ENCODE peak calls at places on chromosomes 7 and 10, in six cellular contexts. One of them, this sample, is unnamed.

GRCh38 chr7:82044497-82045080 is 274.7 kb upstream of the HGF start:
- DNase-seq in astrocyte of the spinal cord: peak; percentile 64
- DNase-seq in astrocyte of the cerebellum: peak; percentile 52
- DNase-seq in SW 1271: peak; percentile 43
- DNase-seq in germinal center: no peak
- DNase-seq in T-helper 9 cell: no peak
- DNase-seq in this sample: no peak

GRCh38 chr7:15515201-15515777 is 46.5 kb downstream of the AGMO start:
- DNase-seq in T-helper 9 cell: no peak
- DNase-seq in astrocyte of the spinal cord: peak; percentile 22
- DNase-seq in germinal center: no peak
- DNase-seq in astrocyte of the cerebellum: no peak
- DNase-seq in SW 1271: no peak
- DNase-seq in this sample: no peak

GRCh38 chr10:83603708-83604107 is 535.6 kb upstream of the GHITM start:
- DNase-seq in T-helper 9 cell: no peak
- DNase-seq in astrocyte of the cerebellum: no peak
- DNase-seq in astrocyte of the spinal cord: peak; percentile 56
- DNase-seq in SW 1271: no peak
- DNase-seq in germinal center: no peak
- DNase-seq in this sample: no peak

GRCh38 chr10:101693701-101694055 is 1.3 kb downstream of the FBXW4 start:
- DNase-seq in germinal center: no peak
- DNase-seq in astrocyte of the spinal cord: peak; percentile 61
- DNase-seq in astrocyte of the cerebellum: peak; percentile 18
- DNase-seq in T-helper 9 cell: no peak
- DNase-seq in SW 1271: peak; percentile 58
- DNase-seq in this sample: no peak

GRCh38 chr10:17009228-17009700 is 120.3 kb downstream of the CUBN start:
- DNase-seq in germinal center: no peak
- DNase-seq in astrocyte of the spinal cord: peak; percentile 62
- DNase-seq in astrocyte of the cerebellum: no peak
- DNase-seq in SW 1271: no peak
- DNase-seq in T-helper 9 cell: no peak
- DNase-seq in this sample: no peak

GRCh38 chr7:112184455-112184854 is 21.7 kb downstream of the DOCK4 start:
- DNase-seq in germinal center: no peak
- DNase-seq in astrocyte of the cerebellum: no peak
- DNase-seq in SW 1271: no peak
- DNase-seq in astrocyte of the spinal cord: no peak
- DNase-seq in T-helper 9 cell: no peak
- DNase-seq in this sample: no peak

GRCh38 chr10:115092555-115093285 is 445 bp upstream of the ATRNL1 start:
- DNase-seq in germinal center: peak; percentile 59
- DNase-seq in T-helper 9 cell: no peak
- DNase-seq in astrocyte of the cerebellum: peak; percentile 15
- DNase-seq in astrocyte of the spinal cord: peak; percentile 62
- DNase-seq in SW 1271: peak; percentile 12
- DNase-seq in this sample: no peak

GRCh38 chr10:24793648-24794379 is 70.1 kb upstream of the ARHGAP21 start:
- DNase-seq in astrocyte of the spinal cord: peak; percentile 15
- DNase-seq in astrocyte of the cerebellum: no peak
- DNase-seq in T-helper 9 cell: no peak
- DNase-seq in germinal center: no peak
- DNase-seq in SW 1271: no peak
- DNase-seq in this sample: no peak

GRCh38 chr7:36088553-36088952 is 64.5 kb upstream of the EEPD1 start:
- DNase-seq in T-helper 9 cell: no peak
- DNase-seq in astrocyte of the cerebellum: no peak
- DNase-seq in SW 1271: no peak
- DNase-seq in germinal center: no peak
- DNase-seq in astrocyte of the spinal cord: no peak
- DNase-seq in this sample: no peak

GRCh38 chr10:11854301-11854700 is 31.1 kb downstream of the PROSER2 start:
- DNase-seq in germinal center: no peak
- DNase-seq in T-helper 9 cell: no peak
- DNase-seq in SW 1271: no peak
- DNase-seq in astrocyte of the spinal cord: no peak
- DNase-seq in astrocyte of the cerebellum: no peak
- DNase-seq in this sample: no peak

GRCh38 chr10:58734116-58734515 is 221.4 kb downstream of the BICC1 start:
- DNase-seq in astrocyte of the cerebellum: peak; percentile 43
- DNase-seq in T-helper 9 cell: no peak
- DNase-seq in SW 1271: no peak
- DNase-seq in germinal center: no peak
- DNase-seq in astrocyte of the spinal cord: no peak
- DNase-seq in this sample: peak; percentile 11

GRCh38 chr10:8225232-8225631 is 170.7 kb downstream of the GATA3 start:
- DNase-seq in T-helper 9 cell: no peak
- DNase-seq in astrocyte of the cerebellum: no peak
- DNase-seq in germinal center: no peak
- DNase-seq in astrocyte of the spinal cord: no peak
- DNase-seq in SW 1271: no peak
- DNase-seq in this sample: no peak

GRCh38 chr7:65475734-65476319 is 102.2 kb downstream of the ZNF92 start:
- DNase-seq in T-helper 9 cell: no peak
- DNase-seq in germinal center: peak; percentile 67
- DNase-seq in SW 1271: peak; percentile 81
- DNase-seq in astrocyte of the spinal cord: no peak
- DNase-seq in astrocyte of the cerebellum: no peak
- DNase-seq in this sample: no peak

GRCh38 chr7:93442478-93443224 is 131.9 kb downstream of the CALCR start:
- DNase-seq in T-helper 9 cell: peak; percentile 21
- DNase-seq in astrocyte of the spinal cord: peak; percentile 14
- DNase-seq in germinal center: peak; percentile 36
- DNase-seq in SW 1271: peak; percentile 24
- DNase-seq in astrocyte of the cerebellum: no peak
- DNase-seq in this sample: no peak

GRCh38 chr7:51317582-51317910 is 937 bp upstream of the COBL start:
- DNase-seq in astrocyte of the spinal cord: no peak
- DNase-seq in SW 1271: no peak
- DNase-seq in astrocyte of the cerebellum: no peak
- DNase-seq in germinal center: no peak
- DNase-seq in T-helper 9 cell: no peak
- DNase-seq in this sample: no peak

GRCh38 chr7:77771901-77772300 is 26.3 kb downstream of the TMEM60 start:
- DNase-seq in germinal center: no peak
- DNase-seq in astrocyte of the spinal cord: no peak
- DNase-seq in astrocyte of the cerebellum: no peak
- DNase-seq in T-helper 9 cell: no peak
- DNase-seq in SW 1271: no peak
- DNase-seq in this sample: no peak

GRCh38 chr10:77251297-77252013 is 386.2 kb downstream of the KCNMA1 start:
- DNase-seq in T-helper 9 cell: no peak
- DNase-seq in astrocyte of the cerebellum: no peak
- DNase-seq in SW 1271: peak; percentile 35
- DNase-seq in germinal center: peak; percentile 20
- DNase-seq in astrocyte of the spinal cord: peak; percentile 55
- DNase-seq in this sample: no peak

GRCh38 chr7:2200584-2200980 is 32.2 kb downstream of the MAD1L1 start:
- DNase-seq in germinal center: no peak
- DNase-seq in SW 1271: no peak
- DNase-seq in astrocyte of the cerebellum: no peak
- DNase-seq in T-helper 9 cell: no peak
- DNase-seq in astrocyte of the spinal cord: no peak
- DNase-seq in this sample: no peak

GRCh38 chr7:21305455-21306235 is 122.2 kb upstream of the SP4 start:
- DNase-seq in astrocyte of the cerebellum: no peak
- DNase-seq in T-helper 9 cell: no peak
- DNase-seq in astrocyte of the spinal cord: no peak
- DNase-seq in germinal center: no peak
- DNase-seq in SW 1271: no peak
- DNase-seq in this sample: no peak

GRCh38 chr10:93272884-93273675 is 199.4 kb downstream of the CYP26A1 start:
- DNase-seq in SW 1271: no peak
- DNase-seq in T-helper 9 cell: no peak
- DNase-seq in astrocyte of the cerebellum: no peak
- DNase-seq in germinal center: no peak
- DNase-seq in astrocyte of the spinal cord: no peak
- DNase-seq in this sample: no peak